ENCODE peak calls at places on chromosomes 5 and 9, in nine cellular contexts. Q, U, M, T, C, B, H, V and E are unnamed samples.

GRCh38 chr5:10056228-10056760 is 193.4 kb downstream of the ATPSCKMT start:
- DNase-seq in Q (no peak), U (peak), M (no peak), T (no peak), C (no peak), B (no peak), H (no peak), V (no peak), E (no peak)

GRCh38 chr9:91655215-91655614 is 231.6 kb upstream of the NFIL3 start:
- DNase-seq in Q (no peak), U (no peak), M (no peak), T (no peak), C (no peak), B (no peak), H (no peak), V (no peak), E (no peak)

GRCh38 chr5:9207820-9208418 is 338.0 kb downstream of the SEMA5A start:
- DNase-seq in Q (peak), U (peak), M (peak), T (no peak), C (no peak), B (no peak), H (no peak), V (peak), E (no peak)

GRCh38 chr5:109454726-109455505 is 45.1 kb upstream of the PJA2 start:
- DNase-seq in Q (no peak), U (peak), M (no peak), T (no peak), C (peak), B (no peak), H (no peak), V (peak), E (no peak)

GRCh38 chr9:87592554-87593394 is 95.1 kb downstream of the DAPK1 start:
- DNase-seq in Q (no peak), U (peak), M (peak), T (peak), C (peak), B (peak), H (no peak), V (peak), E (no peak)

GRCh38 chr5:102554092-102554491 is 55.3 kb upstream of the SLCO6A1 start:
- DNase-seq in Q (no peak), U (no peak), M (no peak), T (no peak), C (no peak), B (no peak), H (no peak), V (no peak), E (no peak)

GRCh38 chr5:71923755-71924154 is 183.5 kb upstream of the MAP1B start:
- DNase-seq in Q (no peak), U (no peak), M (no peak), T (no peak), C (no peak), B (no peak), H (no peak), V (no peak), E (no peak)

GRCh38 chr5:458547-459353 is 15.8 kb downstream of the EXOC3 start:
- DNase-seq in Q (peak), U (peak), M (no peak), T (peak), C (peak), B (no peak), H (peak), V (no peak), E (peak)

GRCh38 chr5:137622850-137623249 is 113.0 kb downstream of the KLHL3 start:
- DNase-seq in Q (no peak), U (no peak), M (no peak), T (peak), C (no peak), B (peak), H (peak), V (no peak), E (peak)

GRCh38 chr5:55671975-55672374 is 40.1 kb downstream of the SLC38A9 start:
- DNase-seq in Q (no peak), U (no peak), M (no peak), T (no peak), C (no peak), B (no peak), H (no peak), V (no peak), E (no peak)

GRCh38 chr5:97618721-97619120 is 435.7 kb upstream of the RIOK2 start:
- DNase-seq in Q (no peak), U (peak), M (no peak), T (no peak), C (no peak), B (no peak), H (no peak), V (peak), E (no peak)

GRCh38 chr5:172782169-172783039 is 11.4 kb upstream of the DUSP1 start:
- DNase-seq in Q (no peak), U (peak), M (no peak), T (no peak), C (no peak), B (no peak), H (no peak), V (peak), E (no peak)

GRCh38 chr9:127585161-127585750 is 26.8 kb upstream of the STXBP1 start:
- DNase-seq in Q (no peak), U (no peak), M (no peak), T (no peak), C (no peak), B (no peak), H (no peak), V (no peak), E (no peak)

GRCh38 chr9:79687131-79687447 is 115.3 kb downstream of the TLE4 start:
- DNase-seq in Q (peak), U (no peak), M (no peak), T (no peak), C (no peak), B (no peak), H (no peak), V (no peak), E (no peak)

GRCh38 chr5:36363101-36363500 is 61.4 kb upstream of the RANBP3L start:
- DNase-seq in Q (no peak), U (peak), M (no peak), T (no peak), C (peak), B (no peak), H (no peak), V (peak), E (no peak)

GRCh38 chr5:16577677-16578076 is 39.1 kb downstream of the RETREG1 start:
- DNase-seq in Q (no peak), U (no peak), M (no peak), T (no peak), C (no peak), B (no peak), H (no peak), V (no peak), E (no peak)

GRCh38 chr9:70542339-70542931 is 128.0 kb upstream of the KLF9 start:
- DNase-seq in Q (no peak), U (no peak), M (no peak), T (no peak), C (no peak), B (no peak), H (no peak), V (no peak), E (no peak)